ENCODE peak calls at places on chromosomes 6 and 20, in seven cellular contexts. V, C, X, T, Q, M and P are unnamed samples.

GRCh38 chr20:14919473-14920157 is 582.2 kb upstream of the FLRT3 start:
- DNase-seq in Q (no peak), C (peak; percentile 76), V (no peak), X (no peak), M (peak; percentile 14), T (no peak), P (no peak)

GRCh38 chr6:121157913-121158312 is 176.4 kb downstream of the TBC1D32 start:
- DNase-seq in V (no peak), Q (no peak), T (no peak), M (no peak), C (no peak), X (no peak), P (no peak)

GRCh38 chr6:137173501-137173900 is at the start of gene IL22RA2:
- DNase-seq in V (no peak), Q (no peak), T (no peak), X (no peak), M (no peak), C (no peak), P (no peak)

GRCh38 chr6:41676406-41676805 is 38.1 kb downstream of the MDFI start:
- DNase-seq in T (peak; percentile 1), Q (no peak), X (no peak), C (no peak), M (no peak), V (no peak), P (no peak)

GRCh38 chr6:135871296-135871695 is 19.8 kb downstream of the PDE7B start:
- DNase-seq in M (no peak), X (no peak), T (no peak), Q (no peak), V (no peak), C (no peak), P (peak; percentile 66)

GRCh38 chr6:44569931-44570385 is 182.5 kb downstream of the CDC5L start:
- DNase-seq in T (no peak), V (no peak), C (no peak), M (no peak), Q (peak; percentile 59), X (no peak), P (no peak)

GRCh38 chr6:21634582-21634981 is 41.0 kb downstream of the SOX4 start:
- DNase-seq in X (no peak), T (no peak), C (no peak), Q (no peak), M (no peak), V (no peak), P (peak; percentile 96)

GRCh38 chr6:158057213-158057987 is 75.7 kb downstream of the SYNJ2 start:
- DNase-seq in X (no peak), V (peak; percentile 59), M (no peak), Q (no peak), T (no peak), C (no peak), P (peak; percentile 92)

GRCh38 chr6:121694389-121695185 is 259.1 kb downstream of the GJA1 start:
- DNase-seq in Q (no peak), C (no peak), M (no peak), X (no peak), T (no peak), V (no peak), P (peak; percentile 63)

GRCh38 chr6:13577926-13578325 is 3.5 kb downstream of the SIRT5 start:
- DNase-seq in V (no peak), T (no peak), M (no peak), C (no peak), X (no peak), Q (no peak), P (no peak)

GRCh38 chr20:20547221-20547875 is 165.1 kb downstream of the RALGAPA2 start:
- DNase-seq in T (no peak), Q (no peak), V (no peak), C (no peak), M (no peak), X (no peak), P (no peak)

GRCh38 chr6:157428418-157429202 is 47.6 kb downstream of the ZDHHC14 start:
- DNase-seq in V (no peak), T (peak; percentile 60), Q (no peak), X (no peak), M (peak; percentile 28), C (no peak), P (no peak)

GRCh38 chr6:126195625-126196236 is 144.2 kb upstream of the CENPW start:
- DNase-seq in Q (no peak), M (no peak), X (no peak), C (no peak), V (no peak), T (no peak), P (no peak)

GRCh38 chr20:62516345-62516744 is 40.5 kb upstream of the GATA5 start:
- DNase-seq in T (no peak), M (peak; percentile 63), Q (no peak), V (no peak), C (no peak), X (no peak), P (no peak)

GRCh38 chr20:18056174-18057105 is 1.3 kb downstream of the OVOL2 start:
- DNase-seq in M (peak; percentile 70), Q (no peak), T (no peak), X (no peak), V (no peak), C (no peak), P (no peak)

GRCh38 chr6:56902551-56903464 is 52.1 kb upstream of the BEND6 start:
- DNase-seq in C (no peak), M (peak; percentile 33), Q (peak; percentile 19), X (peak; percentile 59), V (no peak), T (peak; percentile 62), P (peak; percentile 18)

DNA sequence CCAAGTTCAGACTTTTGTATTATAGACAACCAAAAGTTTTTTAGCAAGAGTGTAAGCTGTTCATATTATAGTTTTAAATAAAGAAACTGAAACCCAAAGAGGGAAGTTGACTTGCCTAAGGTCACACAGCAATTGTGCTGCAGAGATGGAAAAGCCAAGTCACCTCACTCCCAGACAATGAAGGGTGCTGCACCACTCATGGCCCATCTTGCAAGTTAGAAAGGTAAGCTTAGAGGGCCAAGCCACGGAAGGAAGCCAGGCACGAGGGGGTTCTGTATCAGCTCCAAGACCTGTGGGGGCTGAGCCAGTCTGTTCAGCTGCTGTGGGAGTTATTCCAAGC is 860 bp downstream of the DEFB124 start:
- DNase-seq in M (no peak), X (no peak), Q (no peak), C (no peak), T (no peak), V (no peak), P (no peak)
- H3K27ac ChIP-seq in M (no peak overlapping the region), X (peak overlapping the region; percentile 72), Q (no peak overlapping the region), C (no peak overlapping the region), T (no peak overlapping the region), V (peak overlapping the region; percentile 71), P (no peak overlapping the region)

DNA sequence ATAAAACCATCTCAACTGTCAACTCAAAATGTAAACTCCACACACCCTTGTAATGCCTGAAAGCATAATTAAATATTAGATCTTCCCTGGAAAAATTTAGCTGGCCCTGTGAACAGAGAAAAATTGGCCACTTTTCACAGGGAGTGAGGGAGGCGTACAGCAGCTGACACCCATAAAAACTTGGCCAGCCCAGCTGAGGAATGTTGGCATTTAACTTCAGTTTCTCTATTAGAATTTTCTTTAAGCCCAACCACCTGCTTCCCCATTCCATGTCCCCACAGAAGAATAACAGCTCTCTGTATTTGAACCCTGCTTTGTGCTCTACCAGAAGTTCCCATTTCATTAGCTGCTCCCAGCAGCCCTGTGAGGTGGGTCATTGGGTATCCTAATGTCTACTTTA is 41.0 kb downstream of the PKHD1 start:
- DNase-seq in T (no peak), C (no peak), M (no peak), Q (no peak), X (no peak), V (no peak), P (no peak)
- H3K4me3 ChIP-seq in T (no peak overlapping the region), C (no peak overlapping the region), M (no peak overlapping the region), Q (no peak overlapping the region), X (no peak overlapping the region), V (no peak overlapping the region), P (no peak overlapping the region)

DNA sequence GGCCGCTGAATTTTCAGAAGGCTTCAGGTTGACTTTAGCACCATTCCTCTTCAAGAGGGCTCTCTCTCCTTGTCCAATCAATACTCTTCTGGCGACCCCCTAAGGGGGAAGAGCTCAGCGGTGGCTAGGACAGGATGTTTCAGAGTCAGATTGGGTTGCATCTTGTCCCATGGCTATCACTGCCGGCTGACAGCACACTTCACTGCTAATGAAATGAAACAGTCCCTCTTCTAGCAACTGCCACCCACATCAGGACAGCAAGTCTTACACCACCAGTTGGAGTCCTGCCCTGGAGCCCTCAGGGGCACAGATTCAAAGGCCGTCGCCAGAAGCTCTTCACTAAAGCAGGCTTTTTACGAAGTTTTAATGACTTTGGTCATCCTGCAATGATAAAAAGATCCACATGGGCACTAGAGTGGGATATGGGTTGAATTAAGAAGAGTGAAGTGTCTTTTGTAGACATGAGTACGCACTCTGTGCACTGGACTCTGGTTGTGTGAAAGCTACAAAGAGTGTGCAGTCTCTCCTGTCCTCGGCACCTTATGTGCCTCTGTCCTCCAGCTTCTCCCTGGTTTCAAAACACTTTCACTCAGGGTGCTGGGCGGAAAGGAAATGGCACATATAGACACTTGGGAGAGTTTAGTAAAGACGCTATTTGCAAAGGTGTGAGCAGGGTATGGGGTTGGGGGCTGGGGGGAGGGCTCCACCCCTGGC is 66.1 kb upstream of the SLC22A16 start:
- DNase-seq in X (no peak), V (no peak), T (peak; percentile 72), Q (peak; percentile 69), C (no peak), M (no peak), P (no peak)
- TF ChIP-seq CTCF in X (no peak), V (no peak), T (no peak), Q (no peak), C (no peak), M (no peak), P (no peak)

DNA sequence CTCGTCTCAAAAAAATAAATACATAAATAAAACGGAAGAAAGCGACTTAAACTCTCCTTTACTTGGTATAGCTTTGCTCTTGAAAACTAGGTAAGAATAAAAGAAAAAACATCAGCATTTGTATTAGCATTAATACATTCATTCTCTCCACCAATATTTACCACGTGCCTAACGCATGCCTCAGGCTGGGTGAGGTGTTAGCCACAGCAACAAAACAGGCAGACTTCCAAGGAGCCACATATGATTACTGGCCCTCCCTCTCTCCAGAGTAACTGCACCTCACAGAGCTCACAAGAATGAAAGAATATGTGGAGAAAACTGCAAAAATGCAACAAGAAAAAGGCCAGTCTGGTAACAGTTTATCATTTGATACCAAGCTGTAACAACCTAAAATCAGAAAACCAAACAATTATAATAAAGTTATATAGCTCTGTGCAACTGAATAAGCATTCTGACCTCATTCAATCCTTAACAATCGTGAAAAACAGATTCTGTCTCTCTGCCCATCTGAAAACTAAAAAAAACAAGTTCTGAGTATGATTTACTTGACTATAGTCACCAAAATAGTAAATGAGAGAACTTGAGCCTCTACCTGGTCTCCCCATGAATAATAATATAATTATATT is 5.2 kb downstream of the NAPB start:
- DNase-seq in T (no peak), V (no peak), X (no peak), M (no peak), Q (no peak), C (no peak), P (no peak)
- H3K27ac ChIP-seq in T (no peak overlapping the region), V (no peak overlapping the region), X (no peak overlapping the region), M (no peak overlapping the region), Q (no peak overlapping the region), C (no peak overlapping the region), P (no peak overlapping the region)

DNA sequence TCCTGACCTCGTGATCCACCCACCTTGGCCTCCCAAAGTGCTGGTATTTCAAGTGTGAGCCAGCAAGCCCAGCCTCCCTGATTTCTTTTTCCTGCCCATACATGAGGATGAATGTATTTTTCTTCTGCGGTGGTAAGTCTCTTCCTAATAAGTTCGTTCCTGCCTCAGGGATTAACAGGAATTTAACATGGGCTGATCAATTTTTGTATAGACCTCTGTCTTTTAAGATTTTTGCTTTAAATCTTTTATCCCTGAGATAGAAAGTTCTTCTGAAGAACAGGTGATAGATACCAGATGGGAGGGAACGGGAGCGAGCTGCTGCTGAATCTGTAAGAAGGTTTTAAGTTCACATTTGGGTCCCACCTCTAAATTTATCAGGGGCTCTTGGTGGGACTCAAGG is 7.0 kb upstream of the ZNFX1 start:
- DNase-seq in T (no peak), Q (no peak), X (no peak), V (no peak), M (no peak), C (no peak), P (no peak)
- H3K4me3 ChIP-seq in T (no peak overlapping the region), Q (no peak overlapping the region), X (no peak overlapping the region), V (no peak overlapping the region), M (peak overlapping the region; percentile 84), C (no peak overlapping the region), P (peak overlapping the region; percentile 3)